ENCODE peak calls at places on chromosome 12, in six cellular contexts. D, A, P, B, Y and E are unnamed samples. For H3K36me3, the result is how much of the 10 kb centered on the place peaks cover.

GRCh38 chr12:94379479-94380113 is 80.1 kb downstream of the CEP83 start:
- DNase-seq in D (no peak), A (no peak), Y (no peak), B (peak), P (no peak), E (no peak)

GRCh38 chr12:116135209-116135930 is 142.1 kb downstream of the MED13L start:
- DNase-seq in A (peak), D (no peak), B (peak), Y (no peak), P (no peak), E (no peak)

GRCh38 chr12:124406043-124406442 is 111.2 kb downstream of the RFLNA start:
- DNase-seq in D (no peak), A (no peak), B (no peak), P (no peak), Y (no peak), E (no peak)

GRCh38 chr12:54016478-54016964 is 7.7 kb downstream of the HOXC8 start:
- DNase-seq in D (no peak), B (peak), P (no peak), A (peak), Y (no peak), E (no peak)

GRCh38 chr12:129083121-129083520 is 229.8 kb downstream of the GLT1D1 start:
- DNase-seq in P (no peak), B (no peak), D (no peak), Y (no peak), A (no peak), E (no peak)

GRCh38 chr12:69843653-69844052 is 18.6 kb downstream of the MYRFL start:
- DNase-seq in B (no peak), P (no peak), Y (no peak), A (no peak), D (no peak), E (no peak)

GRCh38 chr12:10366875-10367274 is 23.0 kb downstream of the KLRK1 start:
- DNase-seq in A (no peak), B (peak), Y (no peak), P (no peak), D (no peak), E (no peak)

GRCh38 chr12:19462441-19462840 is 23.1 kb downstream of the AEBP2 start:
- DNase-seq in A (no peak), Y (no peak), P (no peak), B (no peak), D (no peak), E (no peak)

GRCh38 chr12:107873223-107873622 is 98.7 kb downstream of the ASCL4 start:
- DNase-seq in Y (no peak), D (no peak), P (no peak), A (no peak), B (no peak), E (no peak)

GRCh38 chr12:66596189-66596588 is 82.7 kb downstream of the GRIP1 start:
- DNase-seq in B (peak), P (no peak), D (no peak), Y (no peak), A (no peak), E (no peak)

GRCh38 chr12:31206038-31206670 is 119.8 kb downstream of the SINHCAF start:
- DNase-seq in P (no peak), A (no peak), B (peak), D (no peak), Y (no peak), E (no peak)

GRCh38 chr12:64665506-64665905 is 55.2 kb downstream of the RASSF3 start:
- DNase-seq in P (no peak), A (peak), Y (peak), D (no peak), B (no peak), E (no peak)

GRCh38 chr12:93178154-93178878 is 199.4 kb upstream of the NUDT4 start:
- DNase-seq in B (no peak), Y (no peak), P (no peak), D (no peak), A (no peak), E (no peak)

GRCh38 chr12:56256326-56256960 is 1.7 kb downstream of the ANKRD52 start:
- DNase-seq in D (no peak), A (peak), Y (no peak), B (peak), P (no peak), E (no peak)

GRCh38 chr12:26966842-26967241 is 28.6 kb downstream of the FGFR1OP2 start:
- DNase-seq in Y (no peak), A (no peak), P (no peak), D (no peak), B (no peak), E (no peak)
- H3K36me3 ChIP-seq in Y (under half), A (under half), P (half or more), D (half or more), B (under half), E (under half)

DNA sequence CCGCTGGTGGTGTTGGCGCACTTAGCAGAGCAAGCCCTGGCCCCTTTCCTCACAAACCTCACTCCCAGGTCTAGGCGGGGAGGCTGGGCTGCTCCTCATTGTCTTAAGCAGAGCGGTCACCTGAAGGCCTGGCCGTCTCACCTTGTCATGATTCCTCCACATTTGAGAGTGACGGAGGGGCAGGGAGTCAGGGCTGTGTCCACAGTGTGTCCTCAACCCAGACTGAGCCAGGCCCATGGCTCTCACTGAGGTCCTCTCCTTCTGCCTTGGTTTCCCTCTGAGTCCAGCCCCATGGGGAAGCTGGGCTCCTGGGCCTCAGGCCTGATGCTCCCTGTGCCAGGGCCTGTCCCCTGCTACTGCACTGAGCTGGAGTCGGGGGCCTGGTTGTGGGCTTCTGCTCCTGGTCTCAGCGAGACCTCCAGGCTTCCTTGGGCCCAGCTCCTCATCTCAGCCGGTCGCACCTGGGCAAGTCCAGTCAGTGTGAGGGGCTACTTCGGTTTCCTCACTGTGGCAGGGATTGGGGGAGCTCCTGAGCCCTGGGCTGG is 44.9 kb downstream of the KRT80 start:
- DNase-seq in Y (no peak), P (no peak), A (no peak), B (peak), D (no peak), E (no peak)
- H3K4me3 ChIP-seq in Y (no peak), P (no peak), A (no peak), B (peak), D (no peak), E (no peak)

GRCh38 chr12:123397400-123397799 is 13.5 kb downstream of the KMT5A start:
- DNase-seq in A (no peak), D (no peak), B (peak), Y (no peak), P (no peak), E (no peak)

GRCh38 chr12:123398177-123398916 is 14.4 kb downstream of the KMT5A start:
- DNase-seq in D (no peak), A (peak), B (peak), Y (no peak), P (peak), E (peak)

GRCh38 chr12:123396543-123396942 is 12.6 kb downstream of the KMT5A start:
- DNase-seq in Y (no peak), D (no peak), A (no peak), P (no peak), B (no peak), E (no peak)

GRCh38 chr12:123395236-123395635 is 11.3 kb downstream of the KMT5A start:
- DNase-seq in D (no peak), B (no peak), Y (no peak), P (no peak), A (no peak), E (no peak)

DNA sequence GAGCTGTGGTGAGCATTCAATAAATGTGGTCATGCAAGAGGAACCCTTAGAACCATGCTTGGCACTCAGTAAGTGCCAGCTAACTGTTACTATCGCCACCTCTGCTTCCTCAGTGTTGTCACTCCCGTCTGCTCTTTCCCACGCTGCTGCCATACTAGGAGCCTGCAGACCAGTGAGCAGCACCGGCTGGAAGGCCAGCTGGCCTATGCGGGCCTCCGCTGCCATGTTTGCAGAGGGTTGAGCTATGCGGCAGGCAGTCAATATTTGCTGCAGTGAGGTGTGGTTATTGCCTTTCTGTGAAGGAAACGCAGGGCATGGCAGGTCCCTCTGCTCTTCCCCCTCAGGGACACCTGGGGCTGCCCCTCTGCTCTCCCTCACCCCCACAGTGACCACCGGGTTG is 13.0 kb downstream of the KMT5A start:
- DNase-seq in P (no peak), B (peak), A (no peak), Y (no peak), D (no peak), E (no peak)
- H3K36me3 ChIP-seq in P (half or more), B (half or more), A (half or more), Y (under half), D (half or more), E (under half)

GRCh38 chr12:12900786-12901157 is 9.4 kb downstream of the GPRC5A start:
- DNase-seq in Y (no peak), P (no peak), D (no peak), A (no peak), B (no peak), E (no peak)

GRCh38 chr12:12899530-12900380 is 8.4 kb downstream of the GPRC5A start:
- DNase-seq in D (no peak), B (peak), P (no peak), A (peak), Y (no peak), E (peak)

GRCh38 chr12:12898911-12899511 is 7.6 kb downstream of the GPRC5A start:
- DNase-seq in Y (no peak), P (no peak), B (no peak), A (no peak), D (no peak), E (no peak)

GRCh38 chr12:12902036-12902435 is 10.7 kb downstream of the GPRC5A start:
- DNase-seq in Y (no peak), A (peak), P (no peak), B (peak), D (no peak), E (peak)

GRCh38 chr12:12901158-12901791 is 9.9 kb downstream of the GPRC5A start:
- DNase-seq in P (no peak), D (no peak), B (peak), Y (no peak), A (peak), E (peak)
- H3K4me3 ChIP-seq in P (no peak), D (no peak), B (peak), Y (no peak), A (no peak), E (no peak)

DNA sequence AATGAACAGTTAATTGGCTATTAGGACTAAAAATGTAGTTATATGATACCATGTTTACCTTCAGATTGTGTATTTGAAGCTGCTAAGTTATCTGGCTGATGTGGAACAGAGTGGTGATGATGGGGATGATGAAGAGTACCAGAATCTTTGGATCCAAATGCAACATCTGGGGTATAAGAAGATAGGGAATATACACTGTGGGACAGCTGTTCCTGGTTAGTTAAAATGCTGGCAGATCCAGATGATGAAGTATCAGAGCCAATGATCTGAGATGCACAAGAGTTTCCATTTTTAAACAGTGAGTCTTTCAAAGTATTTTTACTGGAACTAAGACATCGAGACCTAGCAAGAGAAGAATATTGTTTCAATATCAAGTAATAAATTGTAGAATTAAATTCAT is 31.6 kb downstream of the SENP1 start:
- DNase-seq in Y (no peak), A (no peak), P (no peak), B (no peak), D (no peak), E (no peak)
- H3K36me3 ChIP-seq in Y (under half), A (under half), P (half or more), B (under half), D (half or more), E (under half)

GRCh38 chr12:111436811-111437210 is 31.1 kb downstream of the SH2B3 start:
- DNase-seq in Y (no peak), P (no peak), D (no peak), A (no peak), B (no peak), E (no peak)

GRCh38 chr12:111434680-111435338 is 29.1 kb downstream of the SH2B3 start:
- DNase-seq in P (peak), A (peak), D (no peak), B (peak), Y (peak), E (peak)

GRCh38 chr12:111436266-111436665 is 30.5 kb downstream of the SH2B3 start:
- DNase-seq in Y (no peak), P (no peak), B (no peak), D (no peak), A (no peak), E (no peak)

GRCh38 chr12:111434049-111434448 is 28.3 kb downstream of the SH2B3 start:
- DNase-seq in D (no peak), B (no peak), P (no peak), A (no peak), Y (no peak), E (no peak)

GRCh38 chr12:111435661-111436201 is 30.0 kb downstream of the SH2B3 start:
- DNase-seq in A (no peak), D (no peak), Y (peak), B (no peak), P (no peak), E (no peak)
- H3K4me3 ChIP-seq in A (no peak), D (no peak), Y (no peak), B (no peak), P (no peak), E (no peak)

GRCh38 chr12:120712654-120713053 is 2.4 kb downstream of the UNC119B start:
- DNase-seq in B (no peak), P (no peak), Y (no peak), A (no peak), D (no peak), E (no peak)

GRCh38 chr12:120710805-120711296 is 593 bp downstream of the UNC119B start:
- DNase-seq in A (peak), P (no peak), D (no peak), B (peak), Y (no peak), E (peak)

GRCh38 chr12:120711411-120711810 is 1.2 kb downstream of the UNC119B start:
- DNase-seq in Y (no peak), B (peak), A (no peak), D (no peak), P (no peak), E (no peak)

GRCh38 chr12:120709976-120710804 is at the start of gene UNC119B:
- DNase-seq in A (peak), B (peak), D (peak), Y (peak), P (peak), E (peak)

GRCh38 chr12:120713861-120714482 is 3.7 kb downstream of the UNC119B start:
- DNase-seq in A (peak), B (peak), D (peak), P (peak), Y (peak), E (peak)
- H3K36me3 ChIP-seq in A (half or more), B (under half), D (half or more), P (half or more), Y (under half), E (under half)

GRCh38 chr12:989051-989450 is 2.0 kb upstream of the ERC1 start:
- DNase-seq in D (no peak), P (no peak), A (no peak), B (no peak), Y (no peak), E (no peak)
- H3K4me3 ChIP-seq in D (no peak), P (peak), A (no peak), B (peak), Y (no peak), E (no peak)